ENCODE peak calls at places on chromosomes 2 and 18, in eight cellular contexts. One of them, this sample, is unnamed.

GRCh38 chr2:71603851-71604708 is 150.7 kb downstream of the DYSF start:
- DNase-seq in IMR-90: no peak
- DNase-seq in heart left ventricle: peak
- DNase-seq in body of pancreas: no peak
- DNase-seq in sigmoid colon: peak
- DNase-seq in left ventricle myocardium inferior: peak
- DNase-seq in AG04450: no peak
- DNase-seq in adrenal gland: no peak
- DNase-seq in this sample: no peak

GRCh38 chr2:217075225-217075802 is 215.4 kb upstream of the TNP1 start:
- DNase-seq in adrenal gland: peak
- DNase-seq in AG04450: no peak
- DNase-seq in body of pancreas: no peak
- DNase-seq in left ventricle myocardium inferior: peak
- DNase-seq in sigmoid colon: no peak
- DNase-seq in heart left ventricle: peak
- DNase-seq in IMR-90: peak
- DNase-seq in this sample: peak

GRCh38 chr2:205680067-205680466 is 2.2 kb upstream of the NRP2 start:
- DNase-seq in sigmoid colon: peak
- DNase-seq in adrenal gland: no peak
- DNase-seq in AG04450: peak
- DNase-seq in body of pancreas: peak
- DNase-seq in left ventricle myocardium inferior: no peak
- DNase-seq in IMR-90: peak
- DNase-seq in heart left ventricle: peak
- DNase-seq in this sample: peak

GRCh38 chr2:75710220-75710576 is 517 bp downstream of the GCFC2 start:
- DNase-seq in sigmoid colon: no peak
- DNase-seq in left ventricle myocardium inferior: no peak
- DNase-seq in IMR-90: no peak
- DNase-seq in body of pancreas: no peak
- DNase-seq in AG04450: no peak
- DNase-seq in heart left ventricle: no peak
- DNase-seq in adrenal gland: no peak
- DNase-seq in this sample: no peak

GRCh38 chr2:20015482-20016083 is 3.1 kb upstream of the MATN3 start:
- DNase-seq in AG04450: peak
- DNase-seq in heart left ventricle: no peak
- DNase-seq in left ventricle myocardium inferior: no peak
- DNase-seq in adrenal gland: peak
- DNase-seq in IMR-90: peak
- DNase-seq in sigmoid colon: no peak
- DNase-seq in body of pancreas: no peak
- DNase-seq in this sample: no peak

GRCh38 chr2:148122788-148123187 is 101.9 kb downstream of the MBD5 start:
- DNase-seq in IMR-90: peak
- DNase-seq in sigmoid colon: no peak
- DNase-seq in AG04450: peak
- DNase-seq in left ventricle myocardium inferior: no peak
- DNase-seq in heart left ventricle: no peak
- DNase-seq in body of pancreas: no peak
- DNase-seq in adrenal gland: no peak
- DNase-seq in this sample: no peak

GRCh38 chr2:127636248-127637235 is 9.4 kb upstream of the GPR17 start:
- DNase-seq in adrenal gland: no peak
- DNase-seq in left ventricle myocardium inferior: no peak
- DNase-seq in body of pancreas: no peak
- DNase-seq in sigmoid colon: no peak
- DNase-seq in IMR-90: no peak
- DNase-seq in heart left ventricle: no peak
- DNase-seq in AG04450: no peak
- DNase-seq in this sample: peak

GRCh38 chr18:9283789-9284188 is 50.8 kb upstream of the TWSG1 start:
- DNase-seq in AG04450: no peak
- DNase-seq in left ventricle myocardium inferior: no peak
- DNase-seq in IMR-90: peak
- DNase-seq in adrenal gland: no peak
- DNase-seq in heart left ventricle: no peak
- DNase-seq in sigmoid colon: no peak
- DNase-seq in body of pancreas: no peak
- DNase-seq in this sample: no peak

GRCh38 chr2:75221872-75222271 is 22.6 kb upstream of the TACR1 start:
- DNase-seq in heart left ventricle: no peak
- DNase-seq in left ventricle myocardium inferior: no peak
- DNase-seq in body of pancreas: no peak
- DNase-seq in AG04450: peak
- DNase-seq in adrenal gland: no peak
- DNase-seq in sigmoid colon: no peak
- DNase-seq in IMR-90: peak
- DNase-seq in this sample: no peak

GRCh38 chr18:55404811-55405654 is 183.0 kb downstream of the TCF4 start:
- DNase-seq in AG04450: no peak
- DNase-seq in sigmoid colon: no peak
- DNase-seq in adrenal gland: no peak
- DNase-seq in IMR-90: no peak
- DNase-seq in heart left ventricle: no peak
- DNase-seq in left ventricle myocardium inferior: no peak
- DNase-seq in body of pancreas: no peak
- DNase-seq in this sample: no peak
- H3K4me3 ChIP-seq in AG04450: no peak
- H3K4me3 ChIP-seq in sigmoid colon: no peak
- H3K4me3 ChIP-seq in adrenal gland: no peak
- H3K4me3 ChIP-seq in IMR-90: no peak
- H3K4me3 ChIP-seq in heart left ventricle: no peak
- H3K4me3 ChIP-seq in left ventricle myocardium inferior: peak
- H3K4me3 ChIP-seq in body of pancreas: no peak
- H3K4me3 ChIP-seq in this sample: no peak

GRCh38 chr2:24857741-24858140 is 62.3 kb downstream of the ADCY3 start:
- DNase-seq in sigmoid colon: no peak
- DNase-seq in adrenal gland: no peak
- DNase-seq in heart left ventricle: no peak
- DNase-seq in body of pancreas: no peak
- DNase-seq in IMR-90: no peak
- DNase-seq in AG04450: no peak
- DNase-seq in left ventricle myocardium inferior: no peak
- DNase-seq in this sample: no peak

GRCh38 chr2:24853996-24854395 is 60.8 kb downstream of the CENPO start:
- DNase-seq in AG04450: no peak
- DNase-seq in IMR-90: peak
- DNase-seq in sigmoid colon: no peak
- DNase-seq in heart left ventricle: no peak
- DNase-seq in body of pancreas: no peak
- DNase-seq in adrenal gland: no peak
- DNase-seq in left ventricle myocardium inferior: peak
- DNase-seq in this sample: no peak

GRCh38 chr2:24856791-24857211 is 63.2 kb downstream of the ADCY3 start:
- DNase-seq in adrenal gland: no peak
- DNase-seq in heart left ventricle: peak
- DNase-seq in sigmoid colon: no peak
- DNase-seq in AG04450: no peak
- DNase-seq in left ventricle myocardium inferior: peak
- DNase-seq in body of pancreas: no peak
- DNase-seq in IMR-90: no peak
- DNase-seq in this sample: peak

GRCh38 chr2:24855022-24855622 is 61.9 kb downstream of the CENPO start:
- DNase-seq in AG04450: no peak
- DNase-seq in IMR-90: no peak
- DNase-seq in sigmoid colon: peak
- DNase-seq in left ventricle myocardium inferior: peak
- DNase-seq in body of pancreas: no peak
- DNase-seq in adrenal gland: no peak
- DNase-seq in heart left ventricle: no peak
- DNase-seq in this sample: peak

GRCh38 chr2:24855703-24856102 is 62.5 kb downstream of the CENPO start:
- DNase-seq in sigmoid colon: peak
- DNase-seq in heart left ventricle: no peak
- DNase-seq in IMR-90: peak
- DNase-seq in body of pancreas: peak
- DNase-seq in AG04450: no peak
- DNase-seq in adrenal gland: no peak
- DNase-seq in left ventricle myocardium inferior: peak
- DNase-seq in this sample: peak
- H3K27ac ChIP-seq in sigmoid colon: peak
- H3K27ac ChIP-seq in heart left ventricle: peak
- H3K27ac ChIP-seq in IMR-90: no peak
- H3K27ac ChIP-seq in body of pancreas: peak
- H3K27ac ChIP-seq in AG04450: peak
- H3K27ac ChIP-seq in adrenal gland: no peak
- H3K27ac ChIP-seq in left ventricle myocardium inferior: peak
- H3K27ac ChIP-seq in this sample: peak

GRCh38 chr2:122000556-122001340 is 245.3 kb downstream of the TSN start:
- DNase-seq in AG04450: no peak
- DNase-seq in IMR-90: no peak
- DNase-seq in adrenal gland: no peak
- DNase-seq in heart left ventricle: no peak
- DNase-seq in sigmoid colon: no peak
- DNase-seq in body of pancreas: no peak
- DNase-seq in left ventricle myocardium inferior: no peak
- DNase-seq in this sample: no peak

GRCh38 chr2:122001441-122001874 is 246.0 kb downstream of the TSN start:
- DNase-seq in IMR-90: no peak
- DNase-seq in sigmoid colon: no peak
- DNase-seq in heart left ventricle: no peak
- DNase-seq in adrenal gland: no peak
- DNase-seq in left ventricle myocardium inferior: no peak
- DNase-seq in body of pancreas: no peak
- DNase-seq in AG04450: no peak
- DNase-seq in this sample: no peak

GRCh38 chr2:121999273-121999672 is 243.8 kb downstream of the TSN start:
- DNase-seq in left ventricle myocardium inferior: no peak
- DNase-seq in sigmoid colon: no peak
- DNase-seq in adrenal gland: no peak
- DNase-seq in AG04450: no peak
- DNase-seq in IMR-90: peak
- DNase-seq in body of pancreas: no peak
- DNase-seq in heart left ventricle: no peak
- DNase-seq in this sample: no peak

GRCh38 chr2:122007577-122007976 is 252.1 kb downstream of the TSN start:
- DNase-seq in left ventricle myocardium inferior: no peak
- DNase-seq in IMR-90: no peak
- DNase-seq in heart left ventricle: peak
- DNase-seq in AG04450: no peak
- DNase-seq in sigmoid colon: no peak
- DNase-seq in body of pancreas: no peak
- DNase-seq in adrenal gland: no peak
- DNase-seq in this sample: no peak

DNA sequence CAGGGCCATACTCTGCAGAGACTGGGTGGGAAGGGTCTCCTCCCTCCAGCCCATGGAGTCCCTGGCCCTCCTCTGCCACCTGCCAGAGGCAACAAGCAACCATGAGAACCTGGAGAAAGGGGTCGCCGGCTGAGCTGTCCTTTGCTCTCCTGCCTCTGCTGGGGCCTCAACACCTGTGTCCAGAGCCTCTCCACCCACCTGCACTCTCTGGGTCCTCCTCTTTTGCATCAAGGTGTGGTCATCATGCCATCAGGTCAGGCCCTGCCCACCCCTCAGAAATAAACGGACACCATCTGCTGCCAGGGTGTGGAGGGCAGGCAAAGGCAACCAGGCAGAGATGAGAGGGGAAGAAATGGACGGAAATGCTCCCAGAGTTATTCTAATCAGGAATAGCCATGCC is 247.7 kb downstream of the TSN start:
- DNase-seq in sigmoid colon: no peak
- DNase-seq in IMR-90: no peak
- DNase-seq in AG04450: no peak
- DNase-seq in body of pancreas: no peak
- DNase-seq in adrenal gland: no peak
- DNase-seq in left ventricle myocardium inferior: no peak
- DNase-seq in heart left ventricle: no peak
- DNase-seq in this sample: no peak
- H3K4me3 ChIP-seq in sigmoid colon: no peak
- H3K4me3 ChIP-seq in IMR-90: no peak
- H3K4me3 ChIP-seq in AG04450: no peak
- H3K4me3 ChIP-seq in body of pancreas: no peak
- H3K4me3 ChIP-seq in adrenal gland: no peak
- H3K4me3 ChIP-seq in left ventricle myocardium inferior: no peak
- H3K4me3 ChIP-seq in heart left ventricle: no peak
- H3K4me3 ChIP-seq in this sample: no peak

GRCh38 chr2:28951910-28952805 is 28.9 kb upstream of the TOGARAM2 start:
- DNase-seq in adrenal gland: no peak
- DNase-seq in heart left ventricle: no peak
- DNase-seq in sigmoid colon: peak
- DNase-seq in AG04450: no peak
- DNase-seq in body of pancreas: peak
- DNase-seq in IMR-90: peak
- DNase-seq in left ventricle myocardium inferior: no peak
- DNase-seq in this sample: no peak
- H3K27ac ChIP-seq in adrenal gland: no peak
- H3K27ac ChIP-seq in heart left ventricle: no peak
- H3K27ac ChIP-seq in sigmoid colon: peak
- H3K27ac ChIP-seq in AG04450: no peak
- H3K27ac ChIP-seq in body of pancreas: no peak
- H3K27ac ChIP-seq in IMR-90: no peak
- H3K27ac ChIP-seq in left ventricle myocardium inferior: peak
- H3K27ac ChIP-seq in this sample: peak